ENCODE peak calls at places on chromosomes 6 and 20, in five cellular contexts. I is uterus, Q is body of pancreas, W is tibial nerve, N is HCT116. R is an unnamed sample.

GRCh38 chr6:39517763-39518162 is 195.3 kb upstream of the KCNK16 start:
- DNase-seq in Q (no peak), N (no peak), W (no peak), I (no peak), R (no peak)

GRCh38 chr6:100461273-100461919 is 3.3 kb downstream of the SIM1 start:
- DNase-seq in I (no peak), N (no peak), W (no peak), Q (no peak), R (no peak)

GRCh38 chr20:13771853-13772453 is 12.8 kb downstream of the ESF1 start:
- DNase-seq in Q (no peak), N (no peak), W (no peak), I (no peak), R (no peak)

GRCh38 chr6:139150915-139151314 is 16.0 kb downstream of the HECA start:
- DNase-seq in N (no peak), W (no peak), Q (no peak), I (no peak), R (no peak)

GRCh38 chr6:41618598-41618997 is 19.7 kb upstream of the MDFI start:
- DNase-seq in W (no peak), N (no peak), Q (no peak), I (no peak), R (no peak)

GRCh38 chr6:36131517-36132220 is 1.4 kb downstream of the MAPK13 start:
- DNase-seq in Q (peak; percentile 85), W (no peak), N (no peak), I (peak; percentile 40), R (peak; percentile 61)

GRCh38 chr6:130322673-130323268 is 43.0 kb upstream of the TMEM200A start:
- DNase-seq in I (peak; percentile 58), W (peak; percentile 57), N (peak; percentile 48), Q (peak; percentile 38), R (peak; percentile 49)

GRCh38 chr20:1150218-1150617 is 31.8 kb downstream of the PSMF1 start:
- DNase-seq in W (no peak), N (no peak), I (no peak), Q (no peak), R (no peak)

GRCh38 chr6:107819976-107820551 is 4.0 kb downstream of the SCML4 start:
- DNase-seq in I (no peak), N (no peak), Q (no peak), W (no peak), R (no peak)

GRCh38 chr6:157644043-157644810 is 178.8 kb upstream of the SNX9 start:
- DNase-seq in W (no peak), N (no peak), Q (no peak), I (no peak), R (no peak)

GRCh38 chr20:62818592-62819493 is 2.0 kb downstream of the COL9A3 start:
- DNase-seq in W (peak; percentile 50), I (peak; percentile 65), N (no peak), Q (peak; percentile 63), R (no peak)

GRCh38 chr6:36962874-36963273 is 8.3 kb downstream of the PI16 start:
- DNase-seq in Q (no peak), I (no peak), W (peak; percentile 77), N (no peak), R (peak; percentile 72)

GRCh38 chr20:45484676-45485075 is 15.1 kb downstream of the WFDC2 start:
- DNase-seq in I (no peak), Q (no peak), W (no peak), N (no peak), R (no peak)

GRCh38 chr6:139545474-139546116 is 171.1 kb upstream of the CITED2 start:
- DNase-seq in I (no peak), N (no peak), W (no peak), Q (no peak), R (no peak)

GRCh38 chr6:78835817-78836216 is 31.5 kb upstream of the IRAK1BP1 start:
- DNase-seq in Q (no peak), N (no peak), W (no peak), I (no peak), R (no peak)

GRCh38 chr6:74899416-74899815 is 306.4 kb downstream of the COL12A1 start:
- DNase-seq in W (no peak), Q (no peak), I (no peak), N (no peak), R (no peak)

GRCh38 chr6:68635706-68636513 is 828 bp downstream of the ADGRB3 start:
- DNase-seq in N (no peak), W (no peak), I (peak; percentile 36), Q (peak; percentile 15), R (no peak)

GRCh38 chr6:112296122-112296521 is 41.8 kb upstream of the LAMA4 start:
- DNase-seq in I (no peak), Q (no peak), W (no peak), N (peak; percentile 27), R (no peak)

GRCh38 chr20:62358171-62358719 is 8.9 kb downstream of the LAMA5 start:
- DNase-seq in I (peak; percentile 49), W (no peak), Q (no peak), N (no peak), R (peak; percentile 96)

GRCh38 chr6:26218824-26219223 is 131.6 kb downstream of the HFE start:
- DNase-seq in W (no peak), I (no peak), N (no peak), Q (no peak), R (no peak)

GRCh38 chr6:53766930-53767329 is 27.9 kb upstream of the LRRC1 start:
- DNase-seq in Q (no peak), W (no peak), N (no peak), I (no peak), R (no peak)

GRCh38 chr6:139778688-139779087 is 404.2 kb upstream of the CITED2 start:
- DNase-seq in I (no peak), N (no peak), Q (no peak), W (no peak), R (no peak)

GRCh38 chr20:7137395-7138151 is 370.1 kb downstream of the BMP2 start:
- DNase-seq in W (no peak), Q (no peak), N (no peak), I (no peak), R (no peak)

GRCh38 chr6:34132486-34133185 is 13.3 kb downstream of the GRM4 start:
- DNase-seq in Q (peak; percentile 29), N (no peak), I (no peak), W (no peak), R (no peak)

GRCh38 chr6:40436685-40437604 is 150.2 kb downstream of the LRFN2 start:
- DNase-seq in I (no peak), N (no peak), W (no peak), Q (no peak), R (no peak)

GRCh38 chr6:73349311-73349710 is 4.8 kb downstream of the DPPA5 start:
- DNase-seq in I (no peak), N (no peak), W (no peak), Q (no peak), R (no peak)
- H3K27me3 ChIP-seq in I (no peaks in the 10 kb centered on the region), N (no peaks in the 10 kb centered on the region), W (peaks cover 23% of the 10 kb centered on the region), Q (no peaks in the 10 kb centered on the region), R (no peaks in the 10 kb centered on the region)

DNA sequence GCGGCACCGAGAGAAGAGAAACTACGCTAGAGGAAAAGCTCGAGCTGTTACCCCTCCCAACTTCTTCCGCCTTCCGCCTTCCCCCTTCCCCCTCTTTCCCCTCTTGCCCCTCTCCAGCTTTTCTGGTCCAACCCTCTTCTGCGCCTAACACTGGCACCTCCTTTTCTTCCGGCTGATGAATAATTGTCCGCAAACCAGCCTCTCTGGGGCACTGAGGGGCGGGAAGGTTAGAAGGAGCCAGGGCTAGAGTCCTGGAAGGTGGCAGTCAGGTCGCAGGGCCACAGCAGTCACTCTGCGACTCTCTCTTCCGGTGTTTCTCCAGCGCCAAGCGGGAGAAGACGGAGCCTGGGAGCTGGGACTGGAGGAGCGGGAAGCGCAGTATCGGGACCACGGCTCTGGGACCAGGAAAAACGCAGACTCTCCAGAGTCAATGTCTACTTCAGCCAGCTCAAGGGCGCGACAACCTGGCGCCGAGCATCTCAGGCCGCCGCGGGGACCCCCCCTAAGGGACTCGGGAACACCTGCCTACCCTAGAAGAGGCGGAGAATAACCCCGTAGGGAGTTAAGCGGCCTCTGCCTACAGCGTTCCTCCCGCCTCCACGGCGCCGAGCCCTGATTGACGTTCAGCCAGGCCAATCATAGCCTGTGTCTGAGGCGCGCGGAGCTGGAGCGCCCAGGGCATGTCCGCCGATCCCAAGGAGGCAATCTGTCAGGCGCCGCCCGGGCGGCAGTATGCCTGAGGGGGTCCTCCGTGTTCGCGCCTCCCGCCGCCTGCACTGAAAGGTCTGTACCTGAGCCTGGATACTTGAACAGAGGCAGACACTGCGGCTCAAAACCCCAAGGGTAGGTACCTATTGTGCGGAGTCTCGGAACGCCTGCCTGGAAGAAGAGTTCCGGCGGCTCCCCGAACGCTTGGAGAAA is 40.4 kb downstream of the PSMB9 start:
- DNase-seq in I (peak; percentile 92), W (peak; percentile 98), N (peak; percentile 85), Q (peak; percentile 96), R (peak; percentile 97)
- TF ChIP-seq POLR2A in I (peak; percentile 82), W (peak; percentile 82), N (no peak), Q (peak; percentile 92), R (peak; percentile 76)

DNA sequence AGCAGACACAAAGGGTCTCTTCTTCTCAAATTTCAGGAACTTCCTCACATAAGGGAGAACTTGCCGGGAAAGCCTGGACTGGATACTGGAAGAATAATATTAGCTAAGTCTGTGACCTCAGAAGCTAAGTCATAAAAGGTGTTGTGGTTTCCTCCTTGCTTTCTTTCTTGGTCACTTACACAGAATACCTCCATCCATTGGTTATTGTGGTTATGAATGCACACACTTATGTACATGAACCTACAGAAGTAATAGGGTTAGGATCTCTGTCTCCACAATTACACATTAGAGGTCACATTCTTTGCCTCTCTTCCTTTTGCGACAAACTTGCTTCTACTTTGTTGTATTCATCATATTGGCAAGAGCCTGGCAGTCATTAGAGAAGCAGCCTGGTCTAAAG is 40.4 kb downstream of the ZNF391 start:
- DNase-seq in W (no peak), N (no peak), Q (no peak), I (no peak), R (no peak)
- H3K9me3 ChIP-seq in W (peaks cover 24% of the 10 kb centered on the region), N (no peaks in the 10 kb centered on the region), Q (no peaks in the 10 kb centered on the region), I (no peaks in the 10 kb centered on the region), R (no peaks in the 10 kb centered on the region)

GRCh38 chr6:125839471-125839870 is 48.7 kb downstream of the NCOA7 start:
- DNase-seq in I (no peak), N (no peak), W (no peak), Q (no peak), R (no peak)
- H3K27me3 ChIP-seq in I (no peaks in the 10 kb centered on the region), N (no peaks in the 10 kb centered on the region), W (no peaks in the 10 kb centered on the region), Q (no peaks in the 10 kb centered on the region), R (no peaks in the 10 kb centered on the region)